ENCODE peak calls at places on chromosome 5, in ten cellular contexts. G is mesothelial cell of epicardium, O is HFFc6, D is mammary epithelial cell, Z is breast epithelium, M is dorsolateral prefrontal cortex, K is kidney, H is RWPE1, Q is BJ, V is Calu3. W is an unnamed sample.

GRCh38 chr5:16540421-16540820 is 74.8 kb upstream of the ZNF622 start:
- DNase-seq in H (peak), V (no peak), Z (no peak), Q (peak), G (no peak), K (no peak), D (peak), O (peak), M (no peak), W (no peak)

GRCh38 chr5:5781335-5781734 is 358.9 kb downstream of the ICE1 start:
- DNase-seq in Q (no peak), D (no peak), Z (no peak), H (no peak), O (no peak), M (no peak), K (no peak), G (no peak), V (no peak), W (no peak)

GRCh38 chr5:132746592-132747063 is 598 bp upstream of the CCNI2 start:
- DNase-seq in D (no peak), Z (no peak), K (no peak), Q (no peak), G (no peak), M (no peak), O (no peak), V (peak), H (no peak), W (no peak)

GRCh38 chr5:58849995-58850667 is 267.3 kb downstream of the RAB3C start:
- DNase-seq in G (peak), H (peak), O (peak), Q (no peak), D (peak), Z (no peak), M (peak), K (no peak), V (peak), W (no peak)

GRCh38 chr5:16461782-16462181 is 3.8 kb downstream of the ZNF622 start:
- DNase-seq in H (no peak), Z (no peak), O (peak), M (no peak), K (no peak), V (no peak), G (no peak), Q (peak), D (peak), W (no peak)

GRCh38 chr5:58188287-58188651 is 271.6 kb downstream of the PLK2 start:
- DNase-seq in Q (peak), V (peak), O (peak), M (no peak), H (peak), G (no peak), Z (no peak), D (peak), K (no peak), W (no peak)

GRCh38 chr5:112480501-112480900 is 61.4 kb upstream of the EPB41L4A start:
- DNase-seq in D (peak), Z (no peak), H (no peak), K (no peak), O (no peak), G (no peak), Q (no peak), M (no peak), V (no peak), W (no peak)

GRCh38 chr5:166637295-166637694 is 1654.2 kb upstream of the WWC1 start:
- DNase-seq in H (no peak), O (no peak), Q (no peak), G (no peak), K (no peak), Z (no peak), D (no peak), V (no peak), M (no peak), W (no peak)

GRCh38 chr5:137688248-137688840 is 47.5 kb downstream of the KLHL3 start:
- DNase-seq in V (no peak), Z (no peak), Q (no peak), O (no peak), K (no peak), M (no peak), H (no peak), D (no peak), G (no peak), W (no peak)

GRCh38 chr5:154164182-154164581 is 26.4 kb upstream of the GALNT10 start:
- DNase-seq in Q (no peak), D (no peak), Z (no peak), M (no peak), V (no peak), K (no peak), G (no peak), H (no peak), O (no peak), W (no peak)

GRCh38 chr5:106267256-106267655 is 1403.5 kb downstream of the EFNA5 start:
- DNase-seq in G (no peak), O (no peak), M (no peak), D (no peak), K (no peak), V (no peak), Z (no peak), Q (no peak), H (no peak), W (no peak)

GRCh38 chr5:106269252-106269843 is 1401.4 kb downstream of the EFNA5 start:
- DNase-seq in O (no peak), D (peak), Z (no peak), M (no peak), G (no peak), V (no peak), K (no peak), Q (no peak), H (peak), W (no peak)
- TF ChIP-seq CTCF in O (peak), D (peak), Z (peak), M (peak), G (no peak), V (no peak), K (peak), Q (peak), H (peak), W (no peak)

GRCh38 chr5:41435276-41435675 is 75.1 kb downstream of the PLCXD3 start:
- DNase-seq in G (no peak), O (no peak), Z (no peak), Q (no peak), D (no peak), M (no peak), H (no peak), V (no peak), K (no peak), W (no peak)

GRCh38 chr5:41432481-41433253 is 77.7 kb downstream of the PLCXD3 start:
- DNase-seq in Z (no peak), V (no peak), K (no peak), O (no peak), G (no peak), M (no peak), D (no peak), H (no peak), Q (no peak), W (no peak)

DNA sequence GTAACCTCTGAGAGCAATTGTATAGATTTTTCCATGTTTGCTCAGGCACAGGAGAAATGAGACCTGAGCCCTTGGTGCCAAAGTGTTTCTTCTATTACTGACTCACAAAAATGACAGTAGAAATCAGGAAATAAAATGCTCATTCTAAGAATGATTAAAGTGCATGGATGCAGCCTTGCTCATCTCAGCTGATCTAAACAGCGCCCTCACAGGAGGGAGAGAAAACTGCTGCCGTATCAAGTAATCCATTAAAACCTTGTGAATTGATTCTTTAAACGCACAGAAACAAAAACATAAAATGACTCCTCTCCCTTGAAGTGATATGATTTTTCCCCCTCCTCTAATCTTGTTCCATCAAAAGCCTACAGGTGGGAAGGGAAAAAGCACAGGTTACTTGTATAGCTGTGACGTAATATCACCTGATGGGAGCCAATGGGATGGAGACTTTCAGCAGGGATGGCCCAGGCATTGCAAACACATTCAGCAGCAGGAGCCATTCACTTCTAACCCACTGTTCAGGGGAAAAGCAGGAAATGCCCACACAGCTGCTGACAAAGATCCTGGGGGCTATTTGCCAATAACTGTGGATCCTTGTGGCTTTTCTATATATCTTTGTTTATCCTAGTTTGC is 76.7 kb downstream of the PLCXD3 start:
- DNase-seq in Q (no peak), V (no peak), D (no peak), K (no peak), G (no peak), H (no peak), Z (no peak), M (no peak), O (no peak), W (no peak)
- TF ChIP-seq CTCF in Q (peak), V (no peak), D (peak), K (peak), G (peak), H (peak), Z (no peak), M (no peak), O (peak), W (no peak)

GRCh38 chr5:79846198-79846521 is 144.9 kb downstream of the MTX3 start:
- DNase-seq in V (no peak), O (no peak), G (no peak), H (no peak), Q (no peak), K (no peak), Z (no peak), D (no peak), M (no peak), W (no peak)
- TF ChIP-seq CTCF in V (no peak), O (no peak), G (no peak), H (no peak), Q (no peak), K (no peak), Z (no peak), D (no peak), M (no peak), W (no peak)

GRCh38 chr5:103973669-103974068 is 411.1 kb upstream of the NUDT12 start:
- DNase-seq in H (no peak), O (no peak), G (no peak), M (no peak), Z (no peak), K (no peak), D (no peak), V (no peak), Q (no peak), W (no peak)
- TF ChIP-seq CTCF in H (no peak), O (no peak), G (peak), M (no peak), Z (no peak), K (no peak), D (no peak), V (peak), Q (no peak), W (no peak)

GRCh38 chr5:72523960-72524582 is 16.9 kb upstream of the ZNF366 start:
- DNase-seq in Q (peak), O (peak), D (peak), G (no peak), M (no peak), K (no peak), Z (no peak), H (peak), V (peak), W (no peak)
- TF ChIP-seq CTCF in Q (peak), O (peak), D (peak), G (no peak), M (peak), K (peak), Z (peak), H (peak), V (peak), W (no peak)

GRCh38 chr5:176508603-176509002 is 28.6 kb downstream of the RNF44 start:
- DNase-seq in Q (no peak), K (no peak), D (no peak), O (no peak), M (no peak), V (no peak), H (no peak), G (no peak), Z (no peak), W (no peak)
- TF ChIP-seq CTCF in Q (no peak), K (no peak), D (no peak), O (no peak), M (no peak), V (no peak), H (no peak), G (no peak), Z (no peak), W (no peak)

DNA sequence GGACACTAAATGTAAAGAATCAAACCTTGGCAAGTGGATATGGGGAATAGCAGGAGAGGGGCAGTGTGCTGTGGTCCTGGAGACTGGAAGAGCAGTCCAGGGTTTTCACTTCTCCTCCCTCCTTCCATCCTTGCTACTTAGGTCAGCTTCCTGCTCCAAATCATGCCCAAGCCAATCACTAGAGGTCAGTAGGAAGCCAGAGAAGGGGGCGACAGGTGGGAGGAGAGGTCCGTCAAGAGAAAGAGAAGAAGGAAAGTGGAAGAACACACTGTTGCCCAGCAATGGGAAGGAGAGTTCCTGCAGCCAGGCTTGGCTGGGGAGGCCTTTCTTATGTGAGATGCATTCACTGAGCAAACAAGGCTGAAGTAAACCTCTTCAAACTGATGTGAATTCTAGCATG is 289.6 kb downstream of the DTWD2 start:
- DNase-seq in V (peak), M (no peak), O (no peak), Z (no peak), H (no peak), D (no peak), Q (no peak), G (no peak), K (no peak), W (no peak)
- TF ChIP-seq CTCF in V (no peak), M (no peak), O (no peak), Z (no peak), H (no peak), D (peak), Q (no peak), G (no peak), K (peak), W (no peak)